ENCODE peak calls at places on chromosomes 13 and 19, in four cellular contexts. One of them, this sample, is unnamed.

GRCh38 chr19:5850743-5851293 is 431 bp downstream of the FUT3 start:
- DNase-seq in mesenchymal stem cell: peak
- DNase-seq in coronary artery: no peak
- DNase-seq in endothelial cell: no peak
- DNase-seq in this sample: peak

GRCh38 chr19:50897612-50898011 is 13.6 kb downstream of the KLK4 start:
- DNase-seq in mesenchymal stem cell: no peak
- DNase-seq in coronary artery: no peak
- DNase-seq in endothelial cell: no peak
- DNase-seq in this sample: no peak

GRCh38 chr19:17136026-17136425 is 60.4 kb downstream of the MYO9B start:
- DNase-seq in mesenchymal stem cell: peak
- DNase-seq in coronary artery: no peak
- DNase-seq in endothelial cell: no peak
- DNase-seq in this sample: peak

GRCh38 chr13:98978280-98978679 is 416 bp upstream of the DOCK9 start:
- DNase-seq in mesenchymal stem cell: peak
- DNase-seq in coronary artery: no peak
- DNase-seq in endothelial cell: no peak
- DNase-seq in this sample: peak

GRCh38 chr13:107842562-107843180 is 372.7 kb downstream of the LIG4 start:
- DNase-seq in mesenchymal stem cell: peak
- DNase-seq in coronary artery: no peak
- DNase-seq in endothelial cell: no peak
- DNase-seq in this sample: peak

GRCh38 chr19:5147971-5148793 is 179.3 kb downstream of the KDM4B start:
- DNase-seq in mesenchymal stem cell: no peak
- DNase-seq in coronary artery: no peak
- DNase-seq in endothelial cell: no peak
- DNase-seq in this sample: no peak

GRCh38 chr19:1223018-1223855 is 14.6 kb downstream of the CBARP start:
- DNase-seq in mesenchymal stem cell: no peak
- DNase-seq in coronary artery: no peak
- DNase-seq in endothelial cell: no peak
- DNase-seq in this sample: peak

GRCh38 chr19:28359819-28360414 is 853.0 kb downstream of the UQCRFS1 start:
- DNase-seq in mesenchymal stem cell: no peak
- DNase-seq in coronary artery: no peak
- DNase-seq in endothelial cell: no peak
- DNase-seq in this sample: no peak

GRCh38 chr13:106570354-106570822 is 2.5 kb upstream of the ARGLU1 start:
- DNase-seq in mesenchymal stem cell: peak
- DNase-seq in coronary artery: peak
- DNase-seq in endothelial cell: peak
- DNase-seq in this sample: peak

GRCh38 chr19:51259348-51260245 is 8.7 kb downstream of the SIGLECL1 start:
- DNase-seq in mesenchymal stem cell: peak
- DNase-seq in coronary artery: no peak
- DNase-seq in endothelial cell: peak
- DNase-seq in this sample: peak

GRCh38 chr13:51539887-51540286 is 44.4 kb upstream of the WDFY2 start:
- DNase-seq in mesenchymal stem cell: peak
- DNase-seq in coronary artery: no peak
- DNase-seq in endothelial cell: no peak
- DNase-seq in this sample: no peak

GRCh38 chr19:29390742-29391141 is 135.1 kb upstream of the VSTM2B start:
- DNase-seq in mesenchymal stem cell: no peak
- DNase-seq in coronary artery: no peak
- DNase-seq in endothelial cell: no peak
- DNase-seq in this sample: no peak

GRCh38 chr19:46159418-46159817 is 11.4 kb downstream of the IGFL2 start:
- DNase-seq in mesenchymal stem cell: no peak
- DNase-seq in coronary artery: no peak
- DNase-seq in endothelial cell: no peak
- DNase-seq in this sample: no peak

GRCh38 chr13:24052547-24052981 is 108.0 kb upstream of the SPATA13 start:
- DNase-seq in mesenchymal stem cell: peak
- DNase-seq in coronary artery: no peak
- DNase-seq in endothelial cell: no peak
- DNase-seq in this sample: peak

This sample was measured in astrocyte of the hippocampus.